ENCODE peak calls at places on chromosomes 6 and 20, in eight cellular contexts. S is HCT116, M is H1, P is HepG2, E is GM23248, W is NT2/D1, K is MM.1S, O is GM12878. Y is an unnamed sample.

GRCh38 chr20:43681991-43682410 is 15.1 kb downstream of the MYBL2 start:
- DNase-seq in S (no peak), M (no peak), P (no peak), E (no peak), W (no peak), K (peak), O (peak), Y (no peak)

GRCh38 chr6:11043961-11044711 is at the start of gene ELOVL2:
- DNase-seq in S (no peak), M (peak), P (peak), E (peak), W (no peak), K (peak), O (no peak), Y (peak)

GRCh38 chr6:89859744-89860143 is 30.1 kb downstream of the CASP8AP2 start:
- DNase-seq in S (no peak), M (no peak), P (no peak), E (no peak), W (no peak), K (peak), O (peak), Y (no peak)

GRCh38 chr6:157989541-157990289 is 8.1 kb downstream of the SYNJ2 start:
- DNase-seq in S (no peak), M (no peak), P (no peak), E (peak), W (no peak), K (no peak), O (no peak), Y (no peak)

GRCh38 chr6:161215193-161215592 is 58.7 kb downstream of the AGPAT4 start:
- DNase-seq in S (no peak), M (no peak), P (peak), E (peak), W (no peak), K (no peak), O (no peak), Y (no peak)

GRCh38 chr6:165663283-165663735 is 268 bp upstream of the PDE10A start:
- DNase-seq in S (no peak), M (peak), P (no peak), E (peak), W (no peak), K (no peak), O (no peak), Y (peak)

GRCh38 chr6:15501806-15502450 is 160.9 kb downstream of the DTNBP1 start:
- DNase-seq in S (no peak), M (no peak), P (no peak), E (peak), W (no peak), K (no peak), O (no peak), Y (no peak)

GRCh38 chr6:21348462-21349195 is 244.9 kb upstream of the SOX4 start:
- DNase-seq in S (no peak), M (peak), P (no peak), E (peak), W (peak), K (no peak), O (no peak), Y (peak)

GRCh38 chr6:54194067-54194466 is 82.8 kb downstream of the MLIP start:
- DNase-seq in S (peak), M (no peak), P (no peak), E (peak), W (peak), K (no peak), O (no peak), Y (no peak)

GRCh38 chr20:1281279-1282057 is 15.4 kb downstream of the SNPH start:
- DNase-seq in S (no peak), M (peak), P (no peak), E (no peak), W (no peak), K (no peak), O (no peak), Y (no peak)

GRCh38 chr6:7758456-7758855 is 32.6 kb downstream of the BMP6 start:
- DNase-seq in S (peak), M (no peak), P (no peak), E (peak), W (no peak), K (no peak), O (no peak), Y (no peak)

GRCh38 chr20:57651977-57652864 is 32.0 kb upstream of the ZBP1 start:
- DNase-seq in S (no peak), M (no peak), P (no peak), E (no peak), W (no peak), K (no peak), O (no peak), Y (no peak)

GRCh38 chr20:17678295-17678694 is 3.7 kb downstream of the RRBP1 start:
- DNase-seq in S (no peak), M (no peak), P (no peak), E (no peak), W (no peak), K (no peak), O (no peak), Y (no peak)

GRCh38 chr20:37992802-37993538 is 40.3 kb downstream of the TTI1 start:
- DNase-seq in S (no peak), M (no peak), P (peak), E (peak), W (no peak), K (peak), O (no peak), Y (peak)

GRCh38 chr6:15106958-15107643 is 138.8 kb upstream of the JARID2 start:
- DNase-seq in S (no peak), M (no peak), P (no peak), E (no peak), W (no peak), K (no peak), O (no peak), Y (no peak)

GRCh38 chr20:12012241-12013222 is 94.8 kb downstream of the BTBD3 start:
- DNase-seq in S (peak), M (peak), P (peak), E (peak), W (peak), K (peak), O (peak), Y (peak)

GRCh38 chr6:70884074-70884983 is 72.5 kb downstream of the B3GAT2 start:
- DNase-seq in S (peak), M (peak), P (peak), E (peak), W (peak), K (peak), O (peak), Y (peak)

GRCh38 chr6:5103250-5103649 is 18.1 kb downstream of the PPP1R3G start:
- DNase-seq in S (no peak), M (no peak), P (no peak), E (peak), W (no peak), K (no peak), O (no peak), Y (no peak)

GRCh38 chr6:2016040-2016439 is 229.4 kb downstream of the GMDS start:
- DNase-seq in S (no peak), M (no peak), P (no peak), E (no peak), W (no peak), K (no peak), O (no peak), Y (no peak)

GRCh38 chr20:16624106-16624505 is 50.9 kb upstream of the KIF16B start:
- DNase-seq in S (no peak), M (no peak), P (peak), E (no peak), W (no peak), K (no peak), O (no peak), Y (no peak)

GRCh38 chr6:117918454-117918853 is 11.4 kb downstream of the SLC35F1 start:
- DNase-seq in S (no peak), M (no peak), P (no peak), E (no peak), W (no peak), K (no peak), O (no peak), Y (no peak)

GRCh38 chr20:53639647-53640440 is 46.2 kb upstream of the ZNF217 start:
- DNase-seq in S (no peak), M (no peak), P (no peak), E (no peak), W (no peak), K (no peak), O (no peak), Y (no peak)

GRCh38 chr6:136811261-136811660 is 11.1 kb upstream of the PEX7 start:
- DNase-seq in S (no peak), M (no peak), P (no peak), E (peak), W (no peak), K (no peak), O (no peak), Y (no peak)

GRCh38 chr6:155404937-155405336 is 50.7 kb downstream of the NOX3 start:
- DNase-seq in S (no peak), M (no peak), P (no peak), E (no peak), W (no peak), K (no peak), O (no peak), Y (peak)

GRCh38 chr20:45450097-45450818 is 19.3 kb upstream of the WFDC2 start:
- DNase-seq in S (peak), M (no peak), P (peak), E (peak), W (no peak), K (peak), O (no peak), Y (peak)

GRCh38 chr20:875115-875514 is 41.0 kb downstream of the ANGPT4 start:
- DNase-seq in S (no peak), M (no peak), P (no peak), E (no peak), W (no peak), K (no peak), O (no peak), Y (no peak)

GRCh38 chr20:58851221-58851968 is 693 bp upstream of the GNAS-AS1 start:
- DNase-seq in S (no peak), M (peak), P (no peak), E (peak), W (no peak), K (no peak), O (no peak), Y (peak)

GRCh38 chr6:80020381-80021120 is 16.1 kb downstream of the TTK start:
- DNase-seq in S (no peak), M (no peak), P (peak), E (no peak), W (no peak), K (no peak), O (no peak), Y (no peak)

GRCh38 chr20:1868856-1869255 is 26.4 kb upstream of the SIRPA start:
- DNase-seq in S (no peak), M (no peak), P (no peak), E (peak), W (no peak), K (no peak), O (no peak), Y (no peak)

GRCh38 chr6:53567701-53568100 is 22.8 kb upstream of the GCLC start:
- DNase-seq in S (no peak), M (no peak), P (no peak), E (no peak), W (no peak), K (no peak), O (no peak), Y (no peak)

DNA sequence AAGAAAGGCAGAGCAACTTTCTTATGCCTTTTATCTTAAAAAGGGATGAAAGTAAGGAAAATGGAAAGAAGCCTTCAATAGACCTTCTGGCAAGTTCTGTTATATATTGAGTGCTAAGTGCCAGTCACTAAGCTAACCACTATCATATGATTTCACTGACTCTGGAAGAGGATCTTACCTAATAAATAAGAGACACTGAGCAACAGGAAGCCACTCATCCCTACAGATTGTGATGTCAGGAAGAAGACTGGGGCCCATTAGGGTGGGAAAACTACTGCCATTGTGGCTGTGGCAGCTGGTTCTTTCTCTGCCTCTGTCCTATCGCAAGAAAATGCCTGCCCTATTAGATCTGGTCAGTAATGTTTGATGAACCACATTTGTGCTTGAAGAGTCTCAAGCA is 89.6 kb downstream of the AIG1 start:
- DNase-seq in S (no peak), M (no peak), P (no peak), E (peak), W (no peak), K (no peak), O (no peak), Y (no peak)
- H3K9ac ChIP-seq in S (no peak), M (no peak), P (no peak), E (peak), W (no peak), K (no peak), O (no peak), Y (no peak)

GRCh38 chr6:27889628-27890315 is 22.4 kb downstream of the OR2B2 start:
- DNase-seq in S (peak), M (no peak), P (no peak), E (no peak), W (no peak), K (peak), O (no peak), Y (peak)

GRCh38 chr6:27890351-27891299 is 21.6 kb downstream of the OR2B2 start:
- DNase-seq in S (peak), M (peak), P (no peak), E (peak), W (no peak), K (peak), O (peak), Y (peak)

GRCh38 chr6:27889275-27889627 is 22.9 kb downstream of the OR2B2 start:
- DNase-seq in S (no peak), M (no peak), P (no peak), E (no peak), W (no peak), K (no peak), O (no peak), Y (no peak)

GRCh38 chr6:27891300-27891913 is 20.8 kb downstream of the OR2B2 start:
- DNase-seq in S (no peak), M (no peak), P (no peak), E (no peak), W (no peak), K (peak), O (no peak), Y (no peak)

DNA sequence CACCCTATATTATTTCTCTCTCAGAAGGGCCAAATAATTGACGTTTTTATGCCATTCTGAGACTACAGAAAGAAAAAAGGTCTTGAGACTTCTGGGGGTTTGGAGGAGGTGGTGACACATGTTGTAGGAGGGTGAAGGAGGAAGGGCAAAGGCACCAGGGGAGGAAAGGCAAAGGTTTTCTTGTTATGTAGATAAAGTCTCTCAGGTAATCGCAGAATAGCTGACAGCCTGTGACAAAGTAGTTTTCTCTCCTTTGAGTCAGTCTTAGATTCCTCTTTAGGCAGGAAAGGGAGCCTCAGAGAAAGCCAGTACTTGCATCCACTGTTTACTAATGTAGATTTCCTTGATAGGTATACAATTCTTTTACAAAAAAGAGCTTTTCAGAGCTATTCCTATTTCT is 23.6 kb downstream of the OR2B2 start:
- DNase-seq in S (no peak), M (no peak), P (no peak), E (no peak), W (no peak), K (no peak), O (no peak), Y (no peak)
- H3K9ac ChIP-seq in S (no peak), M (no peak), P (no peak), E (no peak), W (no peak), K (no peak), O (no peak), Y (no peak)

DNA sequence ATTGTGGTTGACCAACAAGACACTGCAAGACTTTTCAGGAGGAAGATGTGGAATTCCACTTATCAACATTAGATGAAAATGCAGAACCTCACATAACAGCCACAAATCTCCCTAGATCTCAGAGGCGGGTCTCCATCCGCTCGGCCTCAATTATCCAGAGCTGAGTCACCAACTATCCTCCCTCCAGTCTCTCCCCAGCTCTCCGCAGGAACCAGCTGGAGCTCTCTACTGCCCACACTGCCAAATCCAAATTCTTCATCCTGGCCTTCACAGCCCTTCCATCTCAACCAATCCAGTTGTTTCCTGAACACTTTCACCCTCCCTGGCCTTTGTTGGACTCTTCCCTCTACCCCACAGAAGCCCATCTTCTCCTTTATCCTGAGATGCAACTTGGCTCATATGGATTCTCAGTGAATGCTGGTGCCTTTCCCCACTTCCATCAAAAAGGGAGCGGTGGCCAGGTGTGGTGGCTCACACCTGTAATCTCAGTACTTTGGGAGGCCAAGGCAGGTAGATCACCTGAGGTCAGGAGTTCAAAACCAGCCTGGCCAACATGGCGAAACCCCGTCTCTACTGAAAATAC is 3.5 kb upstream of the TGIF2 start:
- DNase-seq in S (no peak), M (no peak), P (no peak), E (peak), W (no peak), K (no peak), O (no peak), Y (no peak)
- H3K9ac ChIP-seq in S (no peak), M (no peak), P (no peak), E (no peak), W (no peak), K (no peak), O (no peak), Y (no peak)

DNA sequence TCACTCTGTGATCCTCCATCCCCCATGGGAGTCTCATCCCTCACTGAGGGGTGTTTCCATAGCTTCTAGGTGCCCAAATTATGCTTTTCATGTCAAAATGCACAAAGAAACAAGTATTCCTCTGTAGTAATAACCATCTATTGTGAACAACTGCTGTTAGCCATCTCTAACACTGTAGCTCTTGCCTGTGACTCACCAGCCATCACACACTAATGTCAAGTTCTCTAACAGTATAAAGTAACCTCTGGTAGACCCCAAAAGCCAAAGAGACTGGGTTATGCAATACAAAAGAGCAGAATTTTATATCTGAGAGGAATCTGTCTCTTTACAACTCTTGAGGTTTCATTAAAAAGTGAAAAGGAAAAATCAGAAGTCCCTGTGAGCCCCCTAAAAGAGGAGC is 25.4 kb upstream of the IYD start:
- DNase-seq in S (no peak), M (no peak), P (no peak), E (peak), W (no peak), K (no peak), O (no peak), Y (no peak)
- H3K9ac ChIP-seq in S (no peak), M (no peak), P (no peak), E (no peak), W (no peak), K (no peak), O (no peak), Y (no peak)

GRCh38 chr6:42210551-42210950 is 7.1 kb downstream of the MRPS10 start:
- DNase-seq in S (no peak), M (no peak), P (no peak), E (no peak), W (no peak), K (no peak), O (no peak), Y (no peak)
- H3K9ac ChIP-seq in S (no peak), M (no peak), P (no peak), E (no peak), W (no peak), K (no peak), O (no peak), Y (no peak)

GRCh38 chr20:32482251-32483220 is 102.6 kb downstream of the NOL4L start:
- DNase-seq in S (no peak), M (peak), P (no peak), E (peak), W (no peak), K (no peak), O (no peak), Y (peak)
- H3K9ac ChIP-seq in S (peak), M (no peak), P (peak), E (peak), W (peak), K (no peak), O (no peak), Y (no peak)

DNA sequence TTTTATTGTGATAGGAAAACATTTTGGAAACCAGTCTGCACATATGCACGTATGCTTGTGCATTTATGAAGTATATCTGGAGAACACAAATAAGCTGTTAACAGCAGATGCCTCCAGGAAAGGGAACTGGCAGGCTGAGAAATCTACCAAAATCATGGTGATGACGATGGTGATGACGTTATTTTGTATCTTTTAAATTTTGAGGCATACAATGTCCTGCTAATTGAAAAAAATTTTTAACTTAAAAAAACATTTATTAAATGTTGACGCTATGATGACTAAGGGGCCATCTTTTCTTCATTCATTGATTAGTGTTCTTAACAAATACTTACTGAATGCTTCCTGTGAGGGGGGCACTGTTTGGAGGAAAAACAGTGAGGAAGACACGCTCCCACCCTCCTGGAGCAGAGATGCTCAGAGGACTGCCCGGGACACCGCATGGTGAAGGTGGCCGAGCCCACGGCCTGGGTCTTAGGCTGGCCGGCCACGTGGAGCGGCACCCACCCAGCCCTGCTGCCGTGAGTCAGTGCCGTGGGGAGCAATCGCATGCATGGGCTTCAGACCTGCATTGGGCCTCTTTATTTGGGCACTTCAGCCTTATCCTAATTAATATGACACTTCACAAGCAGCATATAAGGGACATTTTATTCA is 15.9 kb upstream of the ENTPD6 start:
- DNase-seq in S (no peak), M (no peak), P (no peak), E (no peak), W (no peak), K (no peak), O (no peak), Y (no peak)
- H3K9ac ChIP-seq in S (no peak), M (no peak), P (no peak), E (no peak), W (no peak), K (no peak), O (no peak), Y (no peak)

DNA sequence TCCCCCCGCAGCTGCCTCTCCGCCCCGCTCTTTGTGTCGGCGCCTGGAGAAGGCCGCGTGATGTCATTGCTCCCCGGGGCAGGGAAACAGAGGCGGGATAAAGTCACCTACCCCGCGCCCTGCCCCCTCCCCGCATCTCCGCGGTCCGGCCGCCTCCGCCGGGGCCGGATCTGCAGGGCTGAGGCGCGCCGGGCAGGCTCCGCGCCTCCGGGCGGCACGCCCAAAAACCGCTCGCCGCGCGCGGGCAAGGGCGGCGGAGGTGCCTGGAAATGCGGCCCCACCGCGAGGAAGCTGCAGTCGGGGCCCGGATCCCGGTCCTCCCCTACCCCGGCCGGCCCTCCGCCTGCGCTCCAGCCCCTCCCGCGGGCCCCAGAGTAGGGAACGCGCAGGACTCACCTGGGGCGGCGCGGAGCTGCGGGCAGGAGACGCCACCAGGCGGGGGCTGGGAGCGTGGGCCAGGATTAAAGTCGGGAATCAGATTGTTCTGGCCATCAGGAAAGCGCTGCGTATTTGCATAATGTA is at the start of gene FAXC:
- DNase-seq in S (peak), M (peak), P (peak), E (peak), W (no peak), K (peak), O (no peak), Y (peak)
- H3K9ac ChIP-seq in S (peak), M (peak), P (peak), E (peak), W (peak), K (peak), O (no peak), Y (peak)

GRCh38 chr6:31025595-31025994 is 15.3 kb downstream of the MUC22 start:
- DNase-seq in S (no peak), M (no peak), P (no peak), E (no peak), W (no peak), K (no peak), O (no peak), Y (no peak)
- H3K9ac ChIP-seq in S (no peak), M (no peak), P (no peak), E (no peak), W (no peak), K (no peak), O (no peak), Y (no peak)